ENCODE peak calls at places on chromosomes 6 and 20, in six cellular contexts. J is tibial artery, L is stomach, R is left ventricle myocardium inferior, C is cardiac muscle cell, M is SJSA1. T is an unnamed sample.

GRCh38 chr6:87099472-87099871 is 4.6 kb upstream of the CGA start:
- DNase-seq in J (no peak), L (no peak), R (no peak), C (no peak), M (no peak), T (no peak)

GRCh38 chr6:131038612-131039344 is 24.3 kb downstream of the EPB41L2 start:
- DNase-seq in J (no peak), L (no peak), R (no peak), C (no peak), M (no peak), T (no peak)

GRCh38 chr6:129659590-129660345 is 50.2 kb downstream of the ARHGAP18 start:
- DNase-seq in J (no peak), L (no peak), R (no peak), C (peak; percentile 81), M (no peak), T (no peak)

GRCh38 chr6:154874684-154875594 is 120.2 kb upstream of the TIAM2 start:
- DNase-seq in J (no peak), L (no peak), R (no peak), C (no peak), M (no peak), T (no peak)

GRCh38 chr20:2596673-2597279 is 55.7 kb upstream of the NOP56 start:
- DNase-seq in J (no peak), L (no peak), R (no peak), C (peak; percentile 15), M (no peak), T (no peak)

GRCh38 chr20:10369723-10370090 is 64.3 kb downstream of the MKKS start:
- DNase-seq in J (no peak), L (peak; percentile 29), R (no peak), C (peak; percentile 76), M (peak; percentile 49), T (peak; percentile 13)

GRCh38 chr6:37495199-37495913 is 4.3 kb downstream of the CCDC167 start:
- DNase-seq in J (no peak), L (no peak), R (no peak), C (no peak), M (no peak), T (no peak)

GRCh38 chr20:58963060-58963584 is 17.9 kb upstream of the NELFCD start:
- DNase-seq in J (no peak), L (no peak), R (no peak), C (peak; percentile 22), M (no peak), T (no peak)

GRCh38 chr20:44111712-44112335 is 75.2 kb downstream of the JPH2 start:
- DNase-seq in J (peak; percentile 78), L (no peak), R (no peak), C (peak; percentile 40), M (no peak), T (peak; percentile 69)

GRCh38 chr6:84350397-84350796 is 123.0 kb upstream of the CEP162 start:
- DNase-seq in J (no peak), L (no peak), R (no peak), C (no peak), M (no peak), T (no peak)

GRCh38 chr6:159540152-159540551 is 152.9 kb downstream of the SOD2 start:
- DNase-seq in J (no peak), L (no peak), R (no peak), C (no peak), M (no peak), T (no peak)

GRCh38 chr20:62288535-62289105 is 14.2 kb upstream of the ADRM1 start:
- DNase-seq in J (no peak), L (no peak), R (no peak), C (no peak), M (no peak), T (no peak)

GRCh38 chr20:51661609-51662178 is 106.5 kb downstream of the ATP9A start:
- DNase-seq in J (no peak), L (no peak), R (no peak), C (no peak), M (peak; percentile 72), T (no peak)

GRCh38 chr20:4130404-4131189 is 115.2 kb upstream of the RNF24 start:
- DNase-seq in J (no peak), L (no peak), R (no peak), C (peak; percentile 64), M (peak; percentile 78), T (no peak)

DNA sequence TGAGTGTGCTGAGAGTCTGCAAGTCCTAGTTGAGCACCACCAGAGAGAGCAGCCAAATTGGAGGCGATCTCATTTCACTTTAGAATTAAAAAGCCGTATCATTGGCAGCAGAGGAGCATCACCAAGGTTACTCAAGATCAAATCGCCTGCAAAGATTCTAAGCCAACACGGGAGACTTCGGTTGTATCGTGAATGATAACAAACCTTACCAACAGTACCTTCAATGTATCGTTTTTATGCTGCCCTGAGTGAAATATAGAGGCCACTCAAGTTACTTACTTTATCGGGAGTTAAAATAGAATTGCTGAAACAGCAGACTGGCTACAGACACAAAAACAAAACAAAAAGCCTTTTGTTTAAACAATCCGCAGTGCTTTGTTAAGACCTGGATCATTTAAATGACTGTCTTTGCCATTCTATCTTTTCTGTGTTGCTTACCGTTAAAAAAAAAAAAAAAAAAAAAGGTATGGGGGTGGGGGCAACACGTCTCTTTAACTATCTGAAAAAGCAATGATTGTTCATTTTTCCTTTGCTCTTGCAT is 14.2 kb downstream of the NHSL1 start:
- DNase-seq in J (no peak), L (no peak), R (no peak), C (peak; percentile 36), M (no peak), T (no peak)
- H3K27ac ChIP-seq in J (no peak overlapping the region), L (no peak overlapping the region), R (peak overlapping the region; percentile 67), C (no peak overlapping the region), M (peak overlapping the region; percentile 4), T (peak overlapping the region; percentile 44)

DNA sequence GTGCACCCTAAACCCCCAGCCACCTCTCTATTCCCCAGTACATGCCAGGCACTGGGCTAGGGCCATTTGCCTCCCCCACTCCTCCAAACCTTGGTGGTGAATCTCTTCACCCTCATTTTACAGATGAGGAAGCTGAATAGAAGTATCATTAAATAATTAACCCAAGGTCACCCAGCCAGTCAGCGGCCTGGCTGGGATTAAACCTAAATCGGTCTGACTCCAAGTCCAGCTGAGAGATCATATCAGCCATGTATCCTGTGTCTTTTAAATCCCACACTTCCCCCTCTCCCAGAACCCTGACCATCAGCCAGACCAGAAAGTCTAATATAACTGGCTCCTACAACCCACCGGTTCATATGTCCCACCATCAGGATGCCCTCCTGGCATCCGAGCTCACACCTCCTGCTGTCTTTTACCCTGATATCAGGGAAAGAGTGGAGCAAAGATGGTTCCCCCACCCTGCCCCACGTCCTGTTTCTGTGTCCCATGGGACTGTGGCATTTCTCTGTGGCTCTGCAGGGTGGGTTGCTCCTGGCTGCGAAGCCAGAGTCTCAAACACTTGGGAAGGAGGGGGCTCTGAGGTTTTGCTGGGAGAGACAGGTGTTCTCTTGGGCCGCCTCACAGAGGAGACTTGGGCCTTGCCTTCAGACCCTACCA is 145.3 kb downstream of the VEGFA start:
- DNase-seq in J (no peak), L (no peak), R (no peak), C (no peak), M (no peak), T (peak; percentile 5)
- H3K4me1 ChIP-seq in J (no peaks in the 10 kb centered on the region), L (peaks cover 50% of the 10 kb centered on the region), R (no peaks in the 10 kb centered on the region), C (peaks cover 30% of the 10 kb centered on the region), M (peaks cover 12% of the 10 kb centered on the region), T (no peaks in the 10 kb centered on the region)

GRCh38 chr6:169286961-169287360 is 33.3 kb upstream of the THBS2 start:
- DNase-seq in J (no peak), L (no peak), R (no peak), C (no peak), M (no peak), T (no peak)

GRCh38 chr6:169282043-169282442 is 28.4 kb upstream of the THBS2 start:
- DNase-seq in J (peak; percentile 61), L (no peak), R (no peak), C (no peak), M (no peak), T (no peak)

GRCh38 chr6:169287675-169288074 is 34.0 kb upstream of the THBS2 start:
- DNase-seq in J (no peak), L (no peak), R (no peak), C (no peak), M (no peak), T (no peak)

GRCh38 chr6:169285165-169285564 is 31.5 kb upstream of the THBS2 start:
- DNase-seq in J (no peak), L (no peak), R (no peak), C (no peak), M (no peak), T (no peak)

GRCh38 chr6:169283924-169284323 is 30.3 kb upstream of the THBS2 start:
- DNase-seq in J (no peak), L (no peak), R (no peak), C (no peak), M (no peak), T (no peak)
- H3K27ac ChIP-seq in J (no peak overlapping the region), L (no peak overlapping the region), R (no peak overlapping the region), C (no peak overlapping the region), M (no peak overlapping the region), T (no peak overlapping the region)

GRCh38 chr20:45342863-45343444 is 5.3 kb downstream of the SDC4 start:
- DNase-seq in J (peak; percentile 37), L (no peak), R (no peak), C (no peak), M (no peak), T (no peak)
- H3K4me1 ChIP-seq in J (peaks cover 92% of the 10 kb centered on the region), L (peaks cover 88% of the 10 kb centered on the region), R (peaks cover 100% of the 10 kb centered on the region), C (peaks cover 82% of the 10 kb centered on the region), M (peaks cover 89% of the 10 kb centered on the region), T (peaks cover 33% of the 10 kb centered on the region)

GRCh38 chr6:157248264-157248663 is 75.1 kb downstream of the TMEM242 start:
- DNase-seq in J (no peak), L (no peak), R (no peak), C (no peak), M (no peak), T (no peak)

GRCh38 chr6:157246048-157246630 is 77.2 kb downstream of the TMEM242 start:
- DNase-seq in J (no peak), L (no peak), R (no peak), C (peak; percentile 47), M (no peak), T (peak; percentile 55)

GRCh38 chr6:157244780-157245179 is 78.5 kb downstream of the TMEM242 start:
- DNase-seq in J (no peak), L (no peak), R (no peak), C (no peak), M (no peak), T (no peak)

GRCh38 chr6:157245486-157245885 is 77.8 kb downstream of the TMEM242 start:
- DNase-seq in J (no peak), L (no peak), R (no peak), C (no peak), M (no peak), T (no peak)

DNA sequence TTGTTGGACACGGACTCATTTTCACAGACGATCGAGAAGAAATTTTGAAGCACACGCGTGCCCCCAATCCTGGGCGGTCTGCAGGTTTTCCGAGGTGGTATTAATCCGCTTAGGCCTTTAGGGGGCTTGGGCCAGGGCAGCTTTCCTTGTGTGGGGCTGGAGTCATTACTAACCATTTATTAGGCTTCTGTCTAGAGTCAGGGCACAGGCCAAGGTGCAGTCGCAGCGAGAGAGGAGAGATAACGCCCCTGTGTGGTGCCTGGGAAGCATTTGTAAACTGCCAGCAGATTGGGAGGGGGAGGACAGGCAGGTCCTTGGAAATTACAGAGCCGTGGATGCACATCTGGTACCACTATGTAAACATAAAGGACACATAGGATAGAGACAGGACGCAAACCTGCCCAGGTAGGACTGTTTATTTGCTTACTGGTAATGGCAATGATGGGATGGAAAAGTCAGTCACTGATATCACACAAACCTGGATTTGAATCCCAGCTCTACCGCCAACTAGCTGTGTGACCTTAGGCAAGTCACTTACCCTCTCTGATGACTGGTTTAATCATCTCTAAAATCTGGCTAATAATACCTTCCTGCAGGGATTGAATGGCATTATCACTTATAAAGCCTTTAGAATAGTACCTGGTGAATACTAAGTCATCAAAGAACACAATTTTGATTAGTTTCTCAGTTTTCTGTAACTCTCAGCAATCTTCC is 76.4 kb downstream of the TMEM242 start:
- DNase-seq in J (no peak), L (no peak), R (no peak), C (no peak), M (no peak), T (no peak)
- H3K27ac ChIP-seq in J (peak overlapping the region; percentile 78), L (no peak overlapping the region), R (no peak overlapping the region), C (no peak overlapping the region), M (no peak overlapping the region), T (no peak overlapping the region)

T was measured in right cardiac atrium.